ENCODE peak calls at places on chromosomes 7 and 10, in nine cellular contexts. L, T, M, A, Q, W, G, C and D are unnamed samples.

GRCh38 chr10:122333037-122333436 is 41.5 kb upstream of the PLEKHA1 start:
- DNase-seq in G (peak; percentile 11), C (no peak), A (no peak), W (no peak), T (no peak), M (no peak), L (no peak), Q (no peak), D (no peak)

GRCh38 chr7:85054306-85054705 is 132.6 kb downstream of the SEMA3D start:
- DNase-seq in W (no peak), A (no peak), Q (no peak), L (no peak), T (no peak), G (no peak), M (no peak), C (no peak), D (no peak)

GRCh38 chr10:101140950-101141621 is 10.0 kb downstream of the TLX1 start:
- DNase-seq in Q (no peak), A (no peak), M (no peak), T (no peak), G (no peak), C (no peak), L (no peak), W (no peak), D (no peak)

GRCh38 chr7:20304366-20304765 is 26.3 kb upstream of the ITGB8 start:
- DNase-seq in T (no peak), A (no peak), G (no peak), W (no peak), C (no peak), L (no peak), Q (no peak), M (no peak), D (no peak)

GRCh38 chr7:3194501-3195141 is 106.4 kb upstream of the SDK1 start:
- DNase-seq in T (no peak), L (no peak), M (no peak), Q (no peak), C (no peak), G (peak; percentile 92), W (no peak), A (peak; percentile 57), D (no peak)

GRCh38 chr7:18667466-18667865 is 171.9 kb downstream of the HDAC9 start:
- DNase-seq in Q (no peak), G (no peak), L (no peak), T (no peak), C (no peak), A (peak; percentile 55), W (no peak), M (no peak), D (no peak)

GRCh38 chr7:41967156-41967555 is 264.3 kb upstream of the INHBA start:
- DNase-seq in C (no peak), T (no peak), W (no peak), G (no peak), A (peak; percentile 46), Q (no peak), L (no peak), M (no peak), D (no peak)

GRCh38 chr7:134792968-134793367 is 13.5 kb downstream of the CALD1 start:
- DNase-seq in T (no peak), G (peak; percentile 85), L (no peak), C (no peak), A (no peak), W (peak; percentile 41), M (peak; percentile 28), Q (no peak), D (no peak)

GRCh38 chr10:79078367-79079073 is 9.8 kb downstream of the ZMIZ1 start:
- DNase-seq in T (no peak), C (no peak), Q (no peak), G (no peak), L (no peak), M (no peak), W (no peak), A (peak; percentile 29), D (no peak)

GRCh38 chr10:79077488-79078173 is 8.9 kb downstream of the ZMIZ1 start:
- DNase-seq in M (no peak), G (no peak), C (no peak), Q (no peak), T (no peak), L (no peak), W (no peak), A (no peak), D (no peak)

GRCh38 chr10:79079074-79079397 is 10.3 kb downstream of the ZMIZ1 start:
- DNase-seq in T (no peak), C (no peak), Q (no peak), L (no peak), M (peak; percentile 51), A (no peak), G (peak; percentile 65), W (no peak), D (no peak)

GRCh38 chr10:79081353-79082034 is 12.7 kb downstream of the ZMIZ1 start:
- DNase-seq in Q (peak; percentile 99), T (no peak), W (no peak), M (peak; percentile 69), G (peak; percentile 66), L (no peak), A (peak; percentile 78), C (no peak), D (no peak)

GRCh38 chr10:79079490-79080355 is 11.0 kb downstream of the ZMIZ1 start:
- DNase-seq in T (no peak), A (no peak), W (peak; percentile 58), G (peak; percentile 80), M (peak; percentile 76), Q (peak; percentile 87), L (no peak), C (no peak), D (no peak)
- H3K27ac ChIP-seq in T (peak overlapping the region; percentile 59), A (no peak overlapping the region), W (peak overlapping the region; percentile 85), G (peak overlapping the region; percentile 41), M (peak overlapping the region; percentile 79), Q (peak overlapping the region; percentile 94), L (peak overlapping the region; percentile 66), C (no peak overlapping the region), D (peak overlapping the region; percentile 34)

GRCh38 chr7:785416-785815 is 46.9 kb upstream of the SUN1 start:
- DNase-seq in M (no peak), A (no peak), L (no peak), C (no peak), G (no peak), Q (no peak), T (no peak), W (no peak), D (no peak)

GRCh38 chr7:782718-783449 is 49.4 kb upstream of the SUN1 start:
- DNase-seq in M (no peak), G (no peak), T (no peak), W (no peak), A (no peak), L (no peak), C (no peak), Q (no peak), D (no peak)

GRCh38 chr7:781936-782529 is 50.2 kb upstream of the SUN1 start:
- DNase-seq in G (no peak), A (no peak), Q (no peak), T (no peak), W (no peak), C (no peak), M (no peak), L (no peak), D (no peak)

GRCh38 chr7:784971-785370 is 47.3 kb upstream of the SUN1 start:
- DNase-seq in G (no peak), W (no peak), C (no peak), L (no peak), Q (no peak), A (no peak), M (no peak), T (no peak), D (no peak)

DNA sequence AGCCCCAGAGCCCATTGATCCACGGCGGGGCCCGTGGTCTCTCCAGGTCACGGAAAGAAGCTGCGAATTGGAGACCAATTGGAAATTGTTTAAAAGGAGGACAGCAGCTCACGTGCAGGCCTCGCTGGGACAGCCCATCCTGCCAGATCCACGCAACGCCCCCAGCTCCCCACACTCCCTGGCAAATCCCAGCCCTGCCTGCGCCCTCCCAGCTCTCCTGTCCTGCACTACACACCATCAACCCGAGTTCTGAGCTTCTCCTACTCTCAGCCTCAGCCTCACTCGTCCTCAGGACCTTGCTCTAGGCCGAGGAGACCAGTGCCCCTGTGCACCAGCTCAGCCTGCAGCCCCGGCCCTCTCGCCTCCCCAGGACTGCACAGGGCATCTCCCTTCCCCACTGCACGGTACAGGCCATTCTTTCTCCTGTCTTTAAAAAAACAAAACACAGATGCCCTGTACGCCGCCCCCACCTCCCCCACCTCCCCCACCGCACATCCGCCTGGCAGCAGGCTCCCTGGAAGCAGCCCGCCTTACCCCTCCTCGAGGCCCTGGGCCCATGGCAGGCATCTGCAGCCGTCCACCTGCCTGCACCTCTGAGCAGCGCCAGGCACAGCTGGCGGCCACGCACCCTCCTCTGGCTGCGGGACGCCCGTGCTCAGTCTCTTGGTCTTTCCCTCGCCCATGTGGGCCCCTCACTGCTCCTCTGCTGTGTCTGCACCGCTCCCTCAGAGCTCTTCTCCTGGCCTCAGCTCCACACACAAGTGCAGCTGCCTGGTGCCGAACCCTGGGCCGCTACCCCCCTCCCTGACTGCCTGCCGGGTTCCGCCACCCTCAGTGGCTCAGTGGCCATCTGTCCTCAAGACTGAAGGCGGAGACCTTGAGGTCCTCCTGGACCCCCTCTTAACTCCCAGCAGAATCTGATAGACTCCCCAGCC is 48.5 kb upstream of the SUN1 start:
- DNase-seq in M (no peak), L (no peak), W (no peak), T (no peak), A (no peak), G (no peak), C (no peak), Q (no peak), D (no peak)
- H3K36me3 ChIP-seq in M (peaks cover 25% of the 10 kb centered on the region), L (peaks cover 50% of the 10 kb centered on the region), W (peaks cover 3% of the 10 kb centered on the region), T (no peaks in the 10 kb centered on the region), A (peaks cover 7% of the 10 kb centered on the region), G (peaks cover 17% of the 10 kb centered on the region), C (no peaks in the 10 kb centered on the region), Q (no peaks in the 10 kb centered on the region), D (peaks cover 12% of the 10 kb centered on the region)

DNA sequence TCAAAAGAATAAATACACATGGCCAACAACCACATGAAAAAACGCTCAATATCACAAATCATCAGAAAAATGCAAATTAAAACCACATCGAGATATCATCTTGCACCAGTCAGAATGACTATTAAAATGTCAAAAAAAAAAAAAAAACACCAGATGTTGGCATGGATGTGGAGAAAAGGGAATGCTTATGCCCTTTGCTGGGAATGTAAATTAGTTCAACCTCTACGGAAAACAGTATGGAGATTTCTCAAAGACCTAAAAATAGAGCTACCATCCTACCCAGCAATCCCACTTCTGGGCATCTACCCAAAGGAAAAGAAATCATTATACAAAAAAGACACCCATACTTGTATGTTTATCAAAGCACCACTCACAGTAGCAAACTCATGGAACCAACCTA is 45.0 kb upstream of the DIP2C start:
- DNase-seq in A (no peak), W (no peak), C (no peak), M (no peak), L (no peak), Q (no peak), G (no peak), T (no peak), D (no peak)
- H3K27ac ChIP-seq in A (no peak overlapping the region), W (no peak overlapping the region), C (no peak overlapping the region), M (no peak overlapping the region), L (no peak overlapping the region), Q (no peak overlapping the region), G (no peak overlapping the region), T (no peak overlapping the region), D (no peak overlapping the region)

DNA sequence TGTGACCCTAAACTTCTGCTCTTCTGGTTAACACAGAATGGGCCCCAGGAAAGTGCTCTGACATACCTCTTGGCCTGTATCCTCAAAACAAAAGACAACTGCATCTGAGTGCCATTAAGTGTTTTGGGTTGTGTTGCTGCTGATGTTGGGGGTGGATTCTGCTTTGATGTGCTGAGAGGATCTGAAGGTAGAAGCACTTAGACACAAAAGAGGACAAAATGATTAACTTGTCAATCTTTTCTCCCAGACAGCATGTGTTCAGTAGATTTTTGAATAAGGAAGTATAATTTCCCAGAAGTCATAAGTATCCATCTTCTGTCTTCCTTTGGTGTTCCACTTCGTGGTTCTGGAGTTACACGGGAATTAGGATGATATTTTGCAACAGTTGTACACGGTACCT is 16.1 kb upstream of the TMEM178B start:
- DNase-seq in L (no peak), A (no peak), W (no peak), G (no peak), T (no peak), M (no peak), C (no peak), Q (no peak), D (no peak)
- H3K36me3 ChIP-seq in L (no peaks in the 10 kb centered on the region), A (no peaks in the 10 kb centered on the region), W (no peaks in the 10 kb centered on the region), G (no peaks in the 10 kb centered on the region), T (no peaks in the 10 kb centered on the region), M (no peaks in the 10 kb centered on the region), C (no peaks in the 10 kb centered on the region), Q (no peaks in the 10 kb centered on the region), D (no peaks in the 10 kb centered on the region)